ENCODE peak calls at places on chromosome 2, in four cellular contexts. One of them, this sample, is unnamed.

GRCh38 chr2:33241581-33241980 is 234.9 kb upstream of the RASGRP3 start:
- DNase-seq in HepG2: no peak
- DNase-seq in K562: no peak
- DNase-seq in GM12878: no peak
- DNase-seq in this sample: no peak

GRCh38 chr2:212858496-212858895 is 292.9 kb downstream of the IKZF2 start:
- DNase-seq in HepG2: no peak
- DNase-seq in K562: no peak
- DNase-seq in GM12878: no peak
- DNase-seq in this sample: no peak

GRCh38 chr2:72031346-72032115 is 116.1 kb downstream of the CYP26B1 start:
- DNase-seq in HepG2: no peak
- DNase-seq in K562: no peak
- DNase-seq in GM12878: no peak
- DNase-seq in this sample: no peak

GRCh38 chr2:36530983-36531354 is 67.0 kb downstream of the FEZ2 start:
- DNase-seq in HepG2: no peak
- DNase-seq in K562: no peak
- DNase-seq in GM12878: no peak
- DNase-seq in this sample: no peak

GRCh38 chr2:109435866-109436634 is 177.7 kb downstream of the SEPTIN10 start:
- DNase-seq in HepG2: no peak
- DNase-seq in K562: no peak
- DNase-seq in GM12878: no peak
- DNase-seq in this sample: no peak

GRCh38 chr2:227870710-227871374 is 589 bp upstream of the DAW1 start:
- DNase-seq in HepG2: no peak
- DNase-seq in K562: no peak
- DNase-seq in GM12878: no peak
- DNase-seq in this sample: no peak

GRCh38 chr2:102166189-102166845 is 20.5 kb upstream of the IL1RL2 start:
- DNase-seq in HepG2: peak
- DNase-seq in K562: no peak
- DNase-seq in GM12878: no peak
- DNase-seq in this sample: no peak

GRCh38 chr2:24857741-24858140 is 62.3 kb downstream of the ADCY3 start:
- DNase-seq in HepG2: no peak
- DNase-seq in K562: no peak
- DNase-seq in GM12878: no peak
- DNase-seq in this sample: no peak

GRCh38 chr2:177538323-177538722 is 145.8 kb downstream of the AGPS start:
- DNase-seq in HepG2: no peak
- DNase-seq in K562: no peak
- DNase-seq in GM12878: no peak
- DNase-seq in this sample: no peak

GRCh38 chr2:46569061-46569560 is 89.7 kb downstream of the TMEM247 start:
- DNase-seq in HepG2: no peak
- DNase-seq in K562: no peak
- DNase-seq in GM12878: peak
- DNase-seq in this sample: no peak

GRCh38 chr2:1492696-1493095 is 79.4 kb downstream of the TPO start:
- DNase-seq in HepG2: no peak
- DNase-seq in K562: no peak
- DNase-seq in GM12878: no peak
- DNase-seq in this sample: no peak

GRCh38 chr2:241001413-241002274 is 3.2 kb downstream of the SNED1 start:
- DNase-seq in HepG2: no peak
- DNase-seq in K562: no peak
- DNase-seq in GM12878: no peak
- DNase-seq in this sample: no peak

GRCh38 chr2:178825183-178825582 is 18.0 kb upstream of the TTN start:
- DNase-seq in HepG2: no peak
- DNase-seq in K562: no peak
- DNase-seq in GM12878: no peak
- DNase-seq in this sample: no peak

GRCh38 chr2:197869030-197869429 is 64.6 kb downstream of the PLCL1 start:
- DNase-seq in HepG2: no peak
- DNase-seq in K562: no peak
- DNase-seq in GM12878: no peak
- DNase-seq in this sample: no peak

GRCh38 chr2:158665536-158666302 is 129.4 kb upstream of the DAPL1 start:
- DNase-seq in HepG2: no peak
- DNase-seq in K562: no peak
- DNase-seq in GM12878: no peak
- DNase-seq in this sample: no peak

GRCh38 chr2:232885264-232885961 is 15.3 kb downstream of the SNORC start:
- DNase-seq in HepG2: no peak
- DNase-seq in K562: no peak
- DNase-seq in GM12878: no peak
- DNase-seq in this sample: no peak

DNA sequence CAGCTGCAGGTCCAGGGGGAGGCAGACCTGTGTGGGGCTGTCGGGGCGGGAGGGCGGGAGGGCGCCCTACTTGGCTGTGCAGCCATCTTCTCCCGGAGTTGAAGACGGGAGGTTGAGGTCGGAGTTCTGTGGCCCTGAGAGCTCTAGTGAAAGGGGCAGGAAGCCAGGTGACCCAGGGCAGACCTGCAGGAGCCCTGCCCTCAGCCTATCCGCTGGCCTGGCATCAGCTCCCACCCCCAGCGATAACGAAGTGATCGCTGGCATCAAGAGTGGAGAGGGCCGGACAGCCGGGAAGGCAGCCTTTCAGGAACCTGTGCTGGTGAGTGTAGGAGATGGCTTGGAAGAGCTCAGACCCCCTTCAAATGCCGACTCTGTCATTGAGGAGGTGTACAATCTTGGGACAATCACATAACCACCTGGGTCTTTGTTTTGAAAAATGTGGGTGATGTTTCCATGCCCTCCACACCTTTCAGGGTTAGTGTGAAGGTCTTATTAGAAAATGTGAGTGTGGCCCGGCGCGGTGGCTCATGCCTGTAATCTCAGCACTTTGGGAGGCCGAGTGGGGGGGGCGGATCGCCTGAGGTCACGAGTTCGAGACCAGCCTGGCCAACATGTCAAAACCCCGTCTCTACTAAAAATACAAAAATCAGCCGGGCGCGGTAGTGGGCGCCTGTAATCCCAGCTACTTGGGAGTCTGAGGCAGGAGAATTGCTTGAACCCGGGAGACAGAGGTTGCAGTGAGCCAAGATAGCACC is 1.3 kb downstream of the ARHGEF4 start:
- DNase-seq in HepG2: no peak
- DNase-seq in K562: no peak
- DNase-seq in GM12878: no peak
- DNase-seq in this sample: no peak
- TF ChIP-seq TARDBP in HepG2: no peak
- TF ChIP-seq TARDBP in K562: no peak
- TF ChIP-seq TARDBP in GM12878: no peak
- TF ChIP-seq TARDBP in this sample: no peak

GRCh38 chr2:6791682-6792081 is 74.0 kb downstream of the CMPK2 start:
- DNase-seq in HepG2: no peak
- DNase-seq in K562: no peak
- DNase-seq in GM12878: no peak
- DNase-seq in this sample: no peak
- TF ChIP-seq TARDBP in HepG2: no peak
- TF ChIP-seq TARDBP in K562: no peak
- TF ChIP-seq TARDBP in GM12878: no peak
- TF ChIP-seq TARDBP in this sample: no peak

GRCh38 chr2:124626993-124627392 is 601.9 kb downstream of the CNTNAP5 start:
- DNase-seq in HepG2: no peak
- DNase-seq in K562: no peak
- DNase-seq in GM12878: no peak
- DNase-seq in this sample: no peak

GRCh38 chr2:124623560-124623959 is 598.5 kb downstream of the CNTNAP5 start:
- DNase-seq in HepG2: no peak
- DNase-seq in K562: no peak
- DNase-seq in GM12878: no peak
- DNase-seq in this sample: no peak

GRCh38 chr2:124625561-124625960 is 600.5 kb downstream of the CNTNAP5 start:
- DNase-seq in HepG2: no peak
- DNase-seq in K562: no peak
- DNase-seq in GM12878: no peak
- DNase-seq in this sample: no peak
- TF ChIP-seq TARDBP in HepG2: no peak
- TF ChIP-seq TARDBP in K562: no peak
- TF ChIP-seq TARDBP in GM12878: no peak
- TF ChIP-seq TARDBP in this sample: no peak

DNA sequence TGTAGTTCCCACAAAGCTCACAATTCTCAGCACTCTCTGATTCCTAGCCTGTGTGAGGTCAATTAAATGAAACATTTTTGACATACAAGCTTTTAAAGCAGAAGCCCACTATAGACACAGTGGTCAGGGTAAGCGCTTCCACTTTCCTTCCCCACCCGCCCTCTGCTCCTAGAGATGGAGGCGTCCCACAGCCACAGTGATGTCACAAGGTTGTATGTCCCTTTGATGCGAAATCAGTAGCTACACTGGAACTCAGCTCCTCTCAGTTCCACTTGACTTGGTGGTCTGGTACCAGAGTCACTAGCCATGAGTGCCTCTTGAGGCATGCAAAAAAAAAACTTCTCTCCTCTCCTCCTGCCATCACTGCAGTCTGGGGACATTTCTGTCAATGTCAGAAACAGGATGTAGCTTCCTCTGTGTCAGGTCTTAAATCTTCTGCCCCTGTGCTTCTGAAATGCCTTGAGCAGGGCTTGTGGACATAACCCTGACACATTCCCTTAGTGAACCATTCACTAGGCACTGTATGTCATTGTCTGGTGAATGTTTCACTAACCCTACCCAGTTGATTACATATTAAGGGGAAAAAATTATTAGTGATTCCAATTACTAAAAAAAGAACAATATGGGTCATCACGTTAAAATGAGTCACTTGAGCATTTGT is 7.8 kb downstream of the SULT1C4 start:
- DNase-seq in HepG2: peak
- DNase-seq in K562: no peak
- DNase-seq in GM12878: peak
- DNase-seq in this sample: no peak
- TF ChIP-seq TARDBP in HepG2: no peak
- TF ChIP-seq TARDBP in K562: no peak
- TF ChIP-seq TARDBP in GM12878: no peak
- TF ChIP-seq TARDBP in this sample: no peak

This sample was measured in HEK293T.